ENCODE peak calls at places on chromosomes 11 and 22, in nine cellular contexts. Y, M, K, L, I, E, C, O and J are unnamed samples.

GRCh38 chr11:61007971-61008896 is 36.8 kb downstream of the CD6 start:
- DNase-seq in O (peak), I (no peak), C (no peak), Y (peak), E (no peak), L (no peak), M (no peak), K (no peak), J (no peak)

GRCh38 chr11:72781313-72782080 is 12.3 kb downstream of the STARD10 start:
- DNase-seq in O (peak), K (no peak), I (no peak), M (no peak), L (no peak), C (no peak), E (no peak), Y (peak), J (no peak)

GRCh38 chr11:76096552-76096951 is 109.8 kb downstream of the WNT11 start:
- DNase-seq in E (no peak), I (peak), M (no peak), O (no peak), L (no peak), C (no peak), Y (no peak), K (no peak), J (no peak)

GRCh38 chr22:17097062-17097461 is 12.3 kb downstream of the IL17RA start:
- DNase-seq in I (no peak), C (no peak), M (no peak), E (no peak), Y (no peak), O (no peak), L (no peak), K (no peak), J (no peak)

GRCh38 chr11:101438126-101438525 is 145.7 kb downstream of the TRPC6 start:
- DNase-seq in L (no peak), M (no peak), E (no peak), K (no peak), O (no peak), C (no peak), Y (no peak), I (no peak), J (no peak)

GRCh38 chr11:116257092-116257491 is 515.7 kb downstream of the BUD13 start:
- DNase-seq in K (no peak), C (no peak), M (no peak), Y (peak), L (no peak), I (no peak), E (no peak), O (no peak), J (no peak)

GRCh38 chr22:20644071-20644642 is 129.8 kb upstream of the SERPIND1 start:
- DNase-seq in K (no peak), M (no peak), O (no peak), C (no peak), L (no peak), I (no peak), E (no peak), Y (no peak), J (no peak)

GRCh38 chr11:84398017-84398626 is 1112.0 kb upstream of the CCDC90B start:
- DNase-seq in I (no peak), L (peak), E (peak), C (no peak), K (no peak), Y (peak), O (no peak), M (no peak), J (no peak)

GRCh38 chr11:103325686-103326069 is 216.5 kb downstream of the DYNC2H1 start:
- DNase-seq in I (no peak), C (no peak), L (no peak), Y (no peak), O (peak), K (peak), M (no peak), E (no peak), J (no peak)

GRCh38 chr22:40609216-40609615 is 27.3 kb downstream of the MRTFA start:
- DNase-seq in Y (no peak), I (no peak), L (no peak), E (peak), C (no peak), M (no peak), K (no peak), O (no peak), J (no peak)

GRCh38 chr11:48087974-48088681 is 107.8 kb downstream of the PTPRJ start:
- DNase-seq in E (no peak), O (no peak), Y (no peak), M (no peak), C (no peak), I (no peak), L (no peak), K (no peak), J (no peak)

GRCh38 chr11:73334244-73335203 is 26.4 kb downstream of the ARHGEF17 start:
- DNase-seq in O (peak), L (no peak), I (peak), M (peak), C (peak), E (peak), K (no peak), Y (peak), J (no peak)

GRCh38 chr11:15670520-15671070 is 555.9 kb downstream of the INSC start:
- DNase-seq in E (no peak), C (no peak), M (no peak), L (no peak), O (no peak), Y (no peak), K (no peak), I (no peak), J (no peak)

GRCh38 chr11:4626207-4627105 is 10.8 kb upstream of the OR51D1 start:
- DNase-seq in K (peak), M (peak), C (peak), E (peak), Y (peak), L (no peak), I (peak), O (peak), J (peak)

GRCh38 chr11:69435161-69435990 is 46.1 kb upstream of the LINC01488 start:
- DNase-seq in I (no peak), L (no peak), M (peak), C (no peak), Y (no peak), K (no peak), O (peak), E (no peak), J (no peak)

GRCh38 chr11:110522456-110522855 is 92.7 kb downstream of the FDX1 start:
- DNase-seq in K (no peak), I (peak), C (no peak), E (no peak), M (no peak), Y (no peak), O (no peak), L (no peak), J (no peak)

GRCh38 chr22:38715176-38715764 is 9.5 kb downstream of the GTPBP1 start:
- DNase-seq in M (no peak), C (no peak), O (no peak), E (no peak), L (no peak), K (no peak), Y (no peak), I (no peak), J (no peak)

GRCh38 chr11:6991227-6991626 is 28.9 kb downstream of the ZNF214 start:
- DNase-seq in L (no peak), M (no peak), K (no peak), Y (no peak), I (no peak), C (no peak), O (no peak), E (no peak), J (no peak)

GRCh38 chr22:17013396-17014100 is 5.5 kb upstream of the GAB4 start:
- DNase-seq in I (no peak), Y (no peak), M (no peak), L (no peak), C (no peak), E (no peak), K (no peak), O (no peak), J (no peak)

GRCh38 chr11:24155792-24156191 is 341.1 kb upstream of the LUZP2 start:
- DNase-seq in O (peak), E (no peak), Y (no peak), K (no peak), M (no peak), L (no peak), C (no peak), I (no peak), J (no peak)

DNA sequence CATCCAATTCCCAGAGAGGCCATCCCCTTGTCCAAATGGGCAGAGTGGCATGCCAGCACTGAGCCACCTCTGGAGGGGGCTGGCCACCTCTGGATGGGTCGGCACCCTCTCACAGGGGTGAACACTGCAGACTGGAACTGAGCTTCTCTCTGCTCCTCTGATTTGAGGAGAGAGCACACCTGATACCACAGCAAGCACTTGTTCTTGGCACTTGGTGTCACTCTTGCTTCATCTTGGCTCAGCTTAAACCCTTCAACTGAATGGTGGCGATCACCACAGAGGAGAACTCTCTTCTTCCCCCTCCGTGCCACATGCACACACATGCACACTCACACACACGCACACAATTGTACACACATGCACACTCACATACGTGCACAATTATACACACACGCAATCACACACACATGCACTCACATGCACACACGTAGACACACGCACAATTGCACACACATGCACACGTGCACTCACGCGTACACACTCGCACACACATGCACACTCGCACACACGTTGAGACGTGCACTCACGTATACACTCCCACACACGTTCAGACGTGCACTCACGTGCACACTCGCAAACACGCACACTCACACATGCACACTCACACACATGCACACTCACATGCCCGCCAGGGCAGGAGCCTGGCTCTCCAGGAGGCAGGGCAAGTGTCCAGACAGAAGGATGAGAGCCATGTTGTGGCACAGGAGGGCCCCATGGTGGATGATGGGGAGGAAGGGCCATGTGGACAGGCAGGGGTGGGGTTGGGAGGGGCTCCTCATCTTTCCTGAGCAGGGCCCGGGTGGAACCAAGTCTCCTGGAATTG is 23.4 kb downstream of the OVOL1 start:
- DNase-seq in L (no peak), E (no peak), K (no peak), Y (no peak), M (no peak), I (no peak), C (no peak), O (no peak), J (no peak)
- TF ChIP-seq CTCF in L (no peak), E (no peak), K (no peak), Y (no peak), M (no peak), I (no peak), C (no peak), O (no peak), J (no peak)

GRCh38 chr11:57082125-57082524 is 93.4 kb downstream of the OR5AK2 start:
- DNase-seq in Y (no peak), I (no peak), M (no peak), K (no peak), L (no peak), O (no peak), E (no peak), C (no peak), J (no peak)

GRCh38 chr11:57083641-57084385 is 95.1 kb downstream of the OR5AK2 start:
- DNase-seq in K (no peak), E (no peak), L (no peak), I (no peak), O (no peak), C (no peak), Y (no peak), M (no peak), J (no peak)

GRCh38 chr11:57081356-57081755 is 92.6 kb downstream of the OR5AK2 start:
- DNase-seq in I (no peak), Y (no peak), C (no peak), E (no peak), K (no peak), M (no peak), L (no peak), O (no peak), J (no peak)

GRCh38 chr11:57087966-57088365 is 93.8 kb upstream of the LRRC55 start:
- DNase-seq in M (no peak), K (no peak), I (no peak), Y (no peak), C (no peak), O (no peak), L (no peak), E (no peak), J (no peak)

DNA sequence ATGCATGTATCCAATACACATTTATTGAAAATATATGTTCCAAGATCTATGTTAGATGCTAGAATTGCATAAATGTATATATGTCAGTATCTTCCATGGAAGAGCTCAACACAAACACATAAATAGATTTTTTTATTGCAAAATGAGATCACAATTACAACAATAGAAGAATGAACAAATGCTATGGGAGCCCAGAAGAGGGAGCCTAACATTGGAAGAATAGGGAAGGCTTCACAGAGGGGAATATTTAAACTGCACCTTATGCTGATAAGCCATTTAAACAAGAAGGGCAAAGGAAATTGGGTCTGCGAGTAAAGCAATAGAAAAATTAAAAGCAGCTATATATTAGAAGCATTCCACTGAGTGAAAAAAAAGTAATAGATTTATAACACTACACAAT is 96.1 kb upstream of the LRRC55 start:
- DNase-seq in K (no peak), C (peak), Y (no peak), I (no peak), O (no peak), L (no peak), M (no peak), E (no peak), J (no peak)
- TF ChIP-seq CTCF in K (peak), C (peak), Y (peak), I (peak), O (no peak), L (peak), M (peak), E (peak), J (no peak)

DNA sequence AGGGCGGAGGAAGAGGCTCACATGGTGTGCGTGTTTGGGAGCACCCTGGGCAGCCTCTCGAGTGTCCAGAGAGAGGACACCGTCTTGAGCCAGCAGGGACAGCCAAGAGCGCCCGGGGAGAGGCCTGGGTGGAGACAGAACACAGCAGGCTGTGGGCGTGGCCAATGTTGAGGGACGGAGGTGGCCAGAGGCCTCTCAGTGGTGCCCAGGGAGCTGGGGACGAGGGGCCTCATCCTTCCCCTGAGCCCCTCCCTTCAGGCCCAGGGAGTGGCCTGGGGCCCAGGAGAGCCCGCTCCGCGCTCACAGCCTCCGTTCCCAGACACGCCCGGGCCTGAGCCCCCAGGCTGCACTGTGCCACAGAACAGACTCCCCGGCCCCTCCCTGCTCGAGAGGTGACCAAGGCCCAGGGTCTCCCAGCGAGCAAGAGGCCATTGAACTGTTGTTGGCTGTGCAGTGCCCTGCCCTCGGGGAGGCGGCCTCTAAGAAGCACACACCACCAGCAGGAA is 48.4 kb downstream of the CDKN1C start:
- DNase-seq in I (peak), Y (peak), E (peak), O (peak), C (peak), L (no peak), M (peak), K (peak), J (no peak)
- TF ChIP-seq CTCF in I (no peak), Y (no peak), E (peak), O (peak), C (peak), L (peak), M (peak), K (peak), J (no peak)

DNA sequence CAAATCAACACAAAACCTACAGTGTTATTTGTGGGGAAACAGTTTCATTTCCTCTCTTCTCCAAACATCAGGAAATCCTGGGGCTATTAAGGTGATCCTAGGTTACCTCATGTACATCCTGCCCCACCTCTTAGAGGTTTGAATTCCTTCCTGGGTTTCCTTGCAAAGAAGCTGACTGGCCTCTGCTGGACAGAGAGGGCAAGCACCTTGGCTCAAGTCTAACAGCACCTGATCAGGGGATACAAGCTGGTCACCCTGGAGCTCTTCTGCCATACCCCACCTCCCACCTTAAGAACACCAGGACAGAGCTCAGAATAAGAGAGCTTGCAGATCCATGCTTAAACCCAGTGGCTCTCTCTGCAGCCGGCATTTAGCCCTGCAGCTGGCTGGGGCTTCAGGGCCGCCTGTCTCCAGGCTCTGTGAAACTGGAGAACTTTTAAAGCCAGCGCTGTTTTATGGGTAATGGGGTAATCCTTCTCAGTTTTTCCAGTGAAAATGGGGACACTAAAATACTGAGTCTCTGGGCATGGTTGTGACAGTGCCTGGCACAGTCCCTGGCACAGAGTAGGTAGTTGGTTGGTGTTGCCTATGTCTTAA is 386.6 kb upstream of the NARS2 start:
- DNase-seq in O (peak), C (peak), Y (peak), M (peak), K (no peak), I (peak), E (peak), L (no peak), J (peak)
- TF ChIP-seq CTCF in O (peak), C (peak), Y (peak), M (peak), K (peak), I (peak), E (peak), L (peak), J (peak)

DNA sequence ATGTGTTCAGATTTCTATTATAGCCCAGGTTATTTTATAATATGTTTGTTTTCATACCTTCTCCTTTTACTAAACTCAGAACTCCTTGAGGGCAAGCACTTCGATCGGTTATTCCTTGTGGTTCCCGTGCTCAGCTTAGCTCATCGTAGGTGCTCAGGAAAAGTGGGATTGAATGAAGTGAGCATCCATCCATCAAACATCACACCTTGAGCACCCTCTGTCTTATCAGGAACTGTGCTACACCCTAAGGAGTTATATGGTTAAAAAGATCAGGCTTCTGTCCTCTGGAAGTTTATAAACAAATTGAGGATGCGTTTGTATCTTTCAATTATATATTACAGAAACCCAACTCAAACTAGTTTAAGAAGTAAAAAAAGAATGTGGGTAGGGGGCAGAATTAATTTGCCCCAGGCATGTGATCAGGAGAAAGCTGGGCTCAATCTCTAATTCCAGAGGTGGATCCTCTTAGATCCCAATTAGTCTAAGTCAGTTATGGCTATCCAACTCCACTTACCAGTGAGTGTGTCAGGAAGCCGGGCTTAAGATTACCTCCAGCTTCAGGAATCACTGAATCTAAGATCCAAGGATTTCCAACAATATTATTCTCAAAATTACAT is 59.9 kb upstream of the RRAS2 start:
- DNase-seq in Y (peak), C (no peak), E (no peak), M (no peak), L (no peak), I (no peak), K (no peak), O (no peak), J (no peak)
- TF ChIP-seq CTCF in Y (peak), C (peak), E (peak), M (peak), L (peak), I (peak), K (peak), O (peak), J (peak)

GRCh38 chr11:118674094-118674460 is 5.4 kb downstream of the TREH start:
- DNase-seq in E (no peak), C (no peak), M (no peak), I (no peak), Y (no peak), O (no peak), L (no peak), K (no peak), J (no peak)

GRCh38 chr11:118673361-118674093 is 5.9 kb downstream of the TREH start:
- DNase-seq in Y (no peak), O (no peak), L (no peak), M (no peak), K (no peak), I (peak), E (no peak), C (no peak), J (no peak)

GRCh38 chr11:118670063-118670462 is 9.4 kb downstream of the TREH start:
- DNase-seq in I (no peak), C (no peak), M (no peak), L (no peak), K (no peak), O (no peak), E (no peak), Y (no peak), J (no peak)

GRCh38 chr11:118671254-118671653 is 8.2 kb downstream of the TREH start:
- DNase-seq in Y (no peak), L (no peak), K (no peak), E (no peak), O (no peak), I (no peak), M (no peak), C (no peak), J (no peak)

GRCh38 chr11:118672865-118673264 is 6.6 kb downstream of the TREH start:
- DNase-seq in L (no peak), M (no peak), E (no peak), Y (no peak), C (no peak), K (no peak), I (peak), O (no peak), J (no peak)
- TF ChIP-seq CTCF in L (peak), M (peak), E (peak), Y (no peak), C (peak), K (peak), I (no peak), O (no peak), J (peak)